ENCODE peak calls at places on chromosomes 6 and 20, in five cellular contexts. R is GM23248, H is MM.1S, V is PC-3, N is HCT116. U is an unnamed sample.

GRCh38 chr6:1178590-1178989 is 133.3 kb upstream of the FOXQ1 start:
- DNase-seq in R (no peak), H (no peak), V (no peak), N (no peak), U (no peak)

GRCh38 chr20:14775778-14776177 is 438.4 kb upstream of the FLRT3 start:
- DNase-seq in R (peak; percentile 93), H (no peak), V (peak; percentile 98), N (peak; percentile 8), U (no peak)

GRCh38 chr20:52972965-52973819 is 1.0 kb downstream of the TSHZ2 start:
- DNase-seq in R (peak; percentile 56), H (peak; percentile 20), V (no peak), N (no peak), U (peak; percentile 60)

GRCh38 chr20:62993856-62994494 is 12.8 kb downstream of the BHLHE23 start:
- DNase-seq in R (no peak), H (no peak), V (no peak), N (no peak), U (no peak)

GRCh38 chr6:235763-236360 is 56.4 kb upstream of the DUSP22 start:
- DNase-seq in R (peak; percentile 25), H (peak; percentile 80), V (no peak), N (no peak), U (peak; percentile 34)

GRCh38 chr20:33475381-33476160 is 14.3 kb upstream of the CBFA2T2 start:
- DNase-seq in R (no peak), H (no peak), V (no peak), N (no peak), U (peak; percentile 46)

GRCh38 chr6:169994734-169995133 is 243.3 kb downstream of the ERMARD start:
- DNase-seq in R (no peak), H (no peak), V (no peak), N (no peak), U (no peak)

GRCh38 chr6:166928644-166929515 is 27.5 kb downstream of the RNASET2 start:
- DNase-seq in R (no peak), H (no peak), V (no peak), N (no peak), U (no peak)

GRCh38 chr6:142715386-142715785 is 229.6 kb downstream of the HIVEP2 start:
- DNase-seq in R (no peak), H (no peak), V (no peak), N (no peak), U (no peak)

GRCh38 chr20:48143435-48144081 is 358.3 kb upstream of the SULF2 start:
- DNase-seq in R (no peak), H (no peak), V (no peak), N (no peak), U (no peak)

GRCh38 chr6:33695451-33695855 is 16.0 kb downstream of the UQCC2 start:
- DNase-seq in R (peak; percentile 74), H (no peak), V (no peak), N (no peak), U (no peak)

GRCh38 chr20:25076731-25077609 is 5.0 kb downstream of the VSX1 start:
- DNase-seq in R (peak; percentile 60), H (peak; percentile 86), V (peak; percentile 88), N (peak; percentile 73), U (peak; percentile 27)

GRCh38 chr6:11614534-11615213 is 77.1 kb downstream of the TMEM170B start:
- DNase-seq in R (no peak), H (no peak), V (no peak), N (no peak), U (no peak)

GRCh38 chr6:35602133-35602946 is 86.4 kb downstream of the FKBP5 start:
- DNase-seq in R (peak; percentile 71), H (no peak), V (peak; percentile 28), N (no peak), U (no peak)

GRCh38 chr20:12914804-12915203 is 94.0 kb upstream of the SPTLC3 start:
- DNase-seq in R (no peak), H (no peak), V (no peak), N (no peak), U (no peak)

GRCh38 chr6:28080631-28081485 is 490 bp downstream of the ZNF165 start:
- DNase-seq in R (peak; percentile 98), H (peak; percentile 94), V (peak; percentile 96), N (peak; percentile 97), U (peak; percentile 97)

GRCh38 chr6:166952567-166953464 is 3.5 kb downstream of the RNASET2 start:
- DNase-seq in R (no peak), H (no peak), V (no peak), N (no peak), U (no peak)

GRCh38 chr20:23832775-23833508 is 6.4 kb upstream of the CST2 start:
- DNase-seq in R (peak; percentile 15), H (peak; percentile 45), V (peak; percentile 17), N (no peak), U (no peak)

GRCh38 chr6:133555726-133556125 is 314.6 kb downstream of the EYA4 start:
- DNase-seq in R (no peak), H (no peak), V (no peak), N (no peak), U (no peak)

DNA sequence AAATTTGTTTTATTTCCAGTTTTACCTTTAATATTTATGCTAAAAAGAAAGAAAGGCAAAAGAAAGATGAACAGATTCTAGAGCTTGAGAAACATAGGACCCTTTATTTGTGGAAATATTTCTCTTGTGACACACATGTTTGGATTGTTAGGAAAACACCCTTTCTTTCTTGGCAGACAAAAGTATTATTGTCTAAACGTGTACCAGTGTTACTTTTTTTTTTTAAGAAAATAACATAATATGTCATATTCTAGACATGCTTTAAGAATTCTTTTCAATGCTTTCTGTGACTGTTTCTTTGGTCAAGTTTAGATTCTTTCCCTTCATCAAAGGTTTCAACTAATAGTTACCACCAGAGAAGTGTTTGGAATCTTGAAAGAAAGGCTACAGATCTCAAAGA is 183.4 kb upstream of the CNR1 start:
- DNase-seq in R (peak; percentile 67), H (no peak), V (peak; percentile 4), N (no peak), U (no peak)
- H3K9ac ChIP-seq in R (peak overlapping the region; percentile 19), H (no peak overlapping the region), V (no peak overlapping the region), N (no peak overlapping the region), U (no peak overlapping the region)

DNA sequence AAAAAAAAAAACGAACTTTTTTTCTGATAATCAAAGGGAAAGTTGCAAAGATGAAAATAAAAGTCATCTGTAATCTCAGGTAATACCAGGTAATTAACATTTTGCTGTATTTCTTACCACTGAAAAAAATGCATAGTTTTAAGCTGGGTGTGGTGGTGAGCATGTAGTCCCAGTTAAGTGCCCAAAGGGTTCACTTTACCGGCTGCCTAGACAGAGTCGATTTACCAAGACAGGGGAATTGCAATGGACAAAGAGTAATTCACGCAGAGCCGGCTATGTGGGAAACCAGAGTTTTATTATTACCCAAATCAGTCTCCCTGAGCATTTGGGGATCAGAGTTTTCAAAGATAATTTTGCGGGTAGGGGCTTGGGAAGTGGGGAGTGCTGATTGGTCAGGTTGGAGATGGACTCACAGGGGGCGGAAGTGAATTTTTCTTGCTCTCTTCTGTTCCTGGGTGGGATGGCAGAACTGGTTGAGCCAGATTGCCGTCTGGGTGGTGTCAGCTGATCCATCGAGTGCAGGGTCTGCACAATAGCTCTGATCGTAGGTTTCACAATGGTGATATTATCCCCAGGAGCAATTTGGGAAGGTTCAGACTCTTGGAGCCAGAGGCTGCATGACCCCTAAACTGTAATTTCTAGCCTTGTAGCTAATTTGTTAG is 51.9 kb downstream of the RPF2 start:
- DNase-seq in R (no peak), H (no peak), V (no peak), N (no peak), U (no peak)
- TF ChIP-seq EZH2phosphoT487 in R (no peak), H (no peak), V (no peak), N (no peak), U (no peak)

GRCh38 chr6:45421700-45422540 is 44.2 kb upstream of the SUPT3H start:
- DNase-seq in R (peak; percentile 82), H (peak; percentile 64), V (peak; percentile 72), N (no peak), U (peak; percentile 80)

GRCh38 chr6:45419574-45420082 is 41.9 kb upstream of the SUPT3H start:
- DNase-seq in R (no peak), H (peak; percentile 90), V (peak; percentile 85), N (peak; percentile 65), U (peak; percentile 82)

GRCh38 chr6:45420083-45420908 is 42.6 kb upstream of the SUPT3H start:
- DNase-seq in R (peak; percentile 77), H (peak; percentile 83), V (peak; percentile 58), N (no peak), U (peak; percentile 69)

GRCh38 chr6:45422541-45423110 is 44.9 kb upstream of the SUPT3H start:
- DNase-seq in R (peak; percentile 73), H (peak; percentile 52), V (peak; percentile 44), N (no peak), U (peak; percentile 73)

DNA sequence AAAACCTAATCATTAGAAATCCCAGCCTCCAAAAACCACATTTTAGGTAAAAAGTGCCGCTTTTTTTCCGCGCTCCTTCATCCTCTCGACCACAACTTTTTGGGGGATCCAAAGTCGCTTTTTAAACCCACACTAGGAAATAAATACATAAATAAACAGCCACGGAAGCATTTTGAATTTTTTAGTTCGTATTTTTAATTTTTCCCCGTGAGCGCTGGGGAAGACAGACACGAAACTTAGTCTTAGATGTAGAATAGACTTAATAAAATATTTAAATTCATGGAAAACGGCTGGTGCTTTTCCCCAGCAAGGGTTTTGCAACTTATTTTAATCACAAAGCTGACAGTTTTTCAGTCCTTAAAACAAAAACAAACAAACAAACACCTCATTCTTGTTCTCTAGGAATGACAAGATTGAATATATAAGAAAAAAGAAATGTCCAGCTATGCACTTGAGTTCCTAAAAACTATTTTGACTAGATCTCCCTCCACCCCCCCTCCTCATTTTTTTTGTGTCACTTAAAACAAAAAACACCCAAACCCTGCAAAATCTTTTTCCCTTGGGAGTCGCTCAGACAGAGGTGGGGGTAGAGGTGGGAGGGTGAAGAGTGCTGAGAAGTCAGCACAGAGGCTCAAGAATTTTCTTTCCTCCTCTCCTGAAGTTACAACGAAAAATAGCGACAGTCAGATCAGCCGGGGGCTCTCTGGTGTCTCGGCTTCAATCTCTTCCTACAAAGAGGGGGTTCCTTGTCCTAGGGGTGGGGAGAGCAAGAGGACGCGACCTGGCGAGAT is 43.4 kb upstream of the SUPT3H start:
- DNase-seq in R (peak; percentile 64), H (no peak), V (no peak), N (no peak), U (no peak)
- TF ChIP-seq EZH2 in R (no peak), H (no peak), V (no peak), N (no peak), U (peak; percentile 3)

DNA sequence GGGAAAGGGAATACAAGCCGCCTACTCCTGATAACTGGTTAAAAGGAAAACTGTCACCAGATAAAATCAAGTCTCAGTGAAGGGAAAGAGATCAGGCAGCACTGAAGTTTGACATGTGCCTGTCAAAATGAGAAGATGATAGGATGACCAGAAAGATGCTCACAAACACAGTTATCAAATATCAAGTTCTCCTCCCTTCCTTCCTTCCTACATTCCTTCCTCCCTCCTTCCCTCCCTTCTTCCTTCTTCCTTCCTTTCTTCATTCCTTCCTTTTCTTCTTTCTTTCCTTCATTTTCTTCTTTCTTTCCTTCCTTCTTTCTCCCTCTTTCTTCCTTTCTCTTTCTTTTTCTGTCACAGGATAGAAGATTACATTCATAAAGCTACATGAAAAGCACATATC is 55.2 kb downstream of the MYB start:
- DNase-seq in R (no peak), H (no peak), V (no peak), N (no peak), U (no peak)
- H3K9ac ChIP-seq in R (no peak overlapping the region), H (no peak overlapping the region), V (no peak overlapping the region), N (no peak overlapping the region), U (no peak overlapping the region)

DNA sequence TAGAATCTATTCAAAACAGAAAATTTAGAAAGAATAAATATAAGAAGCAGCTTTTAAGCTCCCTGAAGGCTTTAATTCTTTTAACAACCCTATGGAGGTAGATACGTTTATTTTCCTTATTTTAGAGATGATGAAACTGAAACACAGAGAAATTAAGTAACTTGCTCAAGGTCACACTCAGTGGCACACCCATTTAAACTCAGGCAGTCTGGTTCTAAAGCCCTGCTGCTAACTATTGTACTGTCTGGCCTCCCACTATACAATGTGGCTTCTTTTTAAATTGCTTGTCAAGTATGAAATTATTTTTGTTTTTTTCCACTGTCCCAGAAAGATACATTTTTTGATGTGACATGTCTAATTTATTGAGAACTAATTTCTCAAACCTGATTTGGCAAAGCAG is 55.7 kb downstream of the FAM217A start:
- DNase-seq in R (peak; percentile 41), H (no peak), V (no peak), N (no peak), U (no peak)
- TF ChIP-seq EZH2phosphoT487 in R (no peak), H (no peak), V (no peak), N (no peak), U (no peak)